ENCODE peak calls at places on chromosomes 3 and 15, in eight cellular contexts. V, K, N, O, J, A, H and M are unnamed samples.

GRCh38 chr15:57921371-57921770 is 144.1 kb downstream of the ALDH1A2 start:
- DNase-seq in V (no peak), K (no peak), N (no peak), O (no peak), J (no peak), A (no peak), H (no peak), M (peak; percentile 72)

GRCh38 chr3:170840291-170840859 is 29.6 kb downstream of the RPL22L1 start:
- DNase-seq in V (no peak), K (no peak), N (no peak), O (no peak), J (peak; percentile 43), A (no peak), H (no peak), M (peak; percentile 78)

GRCh38 chr15:63023351-63023945 is 19.1 kb upstream of the TPM1 start:
- DNase-seq in V (no peak), K (peak; percentile 58), N (no peak), O (no peak), J (peak; percentile 68), A (no peak), H (no peak), M (peak; percentile 49)

GRCh38 chr3:141659821-141660597 is 78.1 kb upstream of the RNF7 start:
- DNase-seq in V (no peak), K (no peak), N (peak; percentile 66), O (peak; percentile 37), J (no peak), A (peak; percentile 83), H (no peak), M (peak; percentile 32)

GRCh38 chr3:60856299-60857046 is 394.8 kb downstream of the FHIT start:
- DNase-seq in V (no peak), K (no peak), N (no peak), O (no peak), J (no peak), A (no peak), H (no peak), M (no peak)

GRCh38 chr3:151169700-151170224 is 33.3 kb downstream of the GPR171 start:
- DNase-seq in V (peak; percentile 14), K (no peak), N (peak; percentile 70), O (no peak), J (no peak), A (no peak), H (no peak), M (no peak)

GRCh38 chr15:87528873-87529272 is 727.7 kb downstream of the NTRK3 start:
- DNase-seq in V (no peak), K (no peak), N (no peak), O (peak; percentile 51), J (no peak), A (no peak), H (no peak), M (peak; percentile 12)

GRCh38 chr15:79171320-79172031 is 80.9 kb upstream of the RASGRF1 start:
- DNase-seq in V (no peak), K (no peak), N (no peak), O (no peak), J (no peak), A (no peak), H (no peak), M (no peak)

GRCh38 chr3:183400352-183400751 is 28.1 kb downstream of the MCF2L2 start:
- DNase-seq in V (no peak), K (no peak), N (no peak), O (no peak), J (no peak), A (peak; percentile 26), H (no peak), M (no peak)

GRCh38 chr3:28624079-28624478 is 275.5 kb upstream of the AZI2 start:
- DNase-seq in V (no peak), K (no peak), N (no peak), O (no peak), J (no peak), A (no peak), H (no peak), M (no peak)

DNA sequence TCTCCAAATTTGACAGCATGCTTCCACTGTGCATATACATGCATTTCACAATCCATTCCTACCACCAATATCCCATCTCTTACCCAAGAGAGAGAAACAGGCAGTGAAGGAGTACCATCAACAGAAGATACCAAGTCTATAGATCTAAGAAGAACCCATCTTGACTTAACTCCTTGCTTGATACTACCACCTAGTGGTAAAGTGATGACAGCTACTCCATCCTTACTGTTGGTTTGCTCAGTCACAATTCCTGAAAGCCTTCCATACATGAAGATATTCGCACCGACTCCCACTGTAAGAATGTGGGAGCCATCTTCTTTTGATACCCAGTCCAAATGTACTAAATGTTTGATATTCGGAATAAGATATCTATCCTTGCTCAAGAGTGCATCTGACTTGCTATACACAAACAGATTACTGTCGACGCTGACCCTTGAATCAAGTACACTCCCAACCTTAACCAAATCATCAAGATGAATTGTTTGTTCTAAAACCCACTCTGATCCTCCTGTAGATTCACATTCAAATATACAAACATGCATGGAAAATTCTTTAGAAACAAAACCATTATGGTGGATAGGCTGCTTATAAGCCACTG is 123.1 kb downstream of the DMXL2 start:
- DNase-seq in V (peak; percentile 55), K (peak; percentile 43), N (no peak), O (peak; percentile 60), J (peak; percentile 3), A (peak; percentile 1), H (peak; percentile 15), M (peak; percentile 53)
- TF ChIP-seq CTCF in V (peak; percentile 75), K (peak; percentile 80), N (no peak), O (peak; percentile 77), J (peak; percentile 68), A (peak; percentile 69), H (peak; percentile 74), M (peak; percentile 76)

DNA sequence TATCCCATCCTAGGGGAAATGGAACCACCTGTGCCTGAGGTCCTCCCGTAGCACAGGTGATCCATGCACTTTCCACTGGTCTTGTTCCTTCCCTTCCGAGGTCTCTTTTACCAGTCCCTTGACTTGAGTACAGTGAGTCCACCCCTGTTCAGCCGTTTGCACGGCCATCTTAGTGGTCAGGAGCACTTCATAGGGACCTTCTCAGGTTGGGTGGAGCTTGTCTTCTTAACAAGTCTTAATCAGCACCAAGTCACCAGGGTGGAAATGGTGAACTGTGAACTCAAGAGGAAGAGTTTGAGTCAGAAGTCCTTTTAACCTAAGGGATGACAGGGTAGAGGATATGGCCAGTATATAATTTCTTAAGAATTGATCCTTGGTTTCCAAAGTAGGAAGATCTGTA is 21.4 kb downstream of the ARL8B start:
- DNase-seq in V (no peak), K (no peak), N (no peak), O (no peak), J (no peak), A (no peak), H (no peak), M (no peak)
- H3K4me3 ChIP-seq in V (no peak overlapping the region), K (no peak overlapping the region), N (no peak overlapping the region), O (no peak overlapping the region), J (no peak overlapping the region), A (no peak overlapping the region), H (no peak overlapping the region), M (no peak overlapping the region)

DNA sequence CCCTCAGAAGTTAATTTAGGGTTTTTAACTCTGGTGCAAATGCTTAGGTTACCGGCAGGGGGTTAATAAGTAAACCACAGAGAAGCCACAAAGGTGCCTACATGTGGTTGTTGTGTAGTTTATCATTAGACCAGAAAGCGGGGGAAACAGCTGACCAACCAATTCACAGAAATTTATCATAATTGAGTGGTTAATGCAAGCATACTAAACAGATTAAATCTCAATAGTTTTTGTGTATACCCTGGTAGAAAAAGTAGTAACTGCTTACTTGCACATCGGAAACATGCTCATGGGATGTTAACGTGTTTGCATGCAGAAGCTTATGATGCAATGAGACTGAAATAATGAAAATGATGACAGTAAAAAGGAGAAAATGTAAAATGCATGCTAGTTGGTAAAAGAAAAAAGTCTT is 316.0 kb downstream of the PTPRG start:
- DNase-seq in V (peak; percentile 74), K (peak; percentile 25), N (no peak), O (no peak), J (peak; percentile 23), A (no peak), H (no peak), M (peak; percentile 59)
- TF ChIP-seq CTCF in V (peak; percentile 35), K (peak; percentile 38), N (no peak), O (no peak), J (peak; percentile 8), A (peak; percentile 12), H (peak; percentile 34), M (peak; percentile 22)

GRCh38 chr3:51671090-51672082 is at the start of gene TEX264:
- DNase-seq in V (peak; percentile 94), K (peak; percentile 77), N (peak; percentile 95), O (peak; percentile 95), J (peak; percentile 25), A (peak; percentile 91), H (no peak), M (peak; percentile 81)
- H3K4me3 ChIP-seq in V (peak within 1 kb of the TSS; percentile 89), K (peak within 1 kb of the TSS; percentile 80), N (peak within 1 kb of the TSS; percentile 89), O (peak within 1 kb of the TSS; percentile 91), J (peak within 1 kb of the TSS; percentile 87), A (peak within 1 kb of the TSS; percentile 63), H (peak within 1 kb of the TSS; percentile 81), M (peak within 1 kb of the TSS; percentile 91)

DNA sequence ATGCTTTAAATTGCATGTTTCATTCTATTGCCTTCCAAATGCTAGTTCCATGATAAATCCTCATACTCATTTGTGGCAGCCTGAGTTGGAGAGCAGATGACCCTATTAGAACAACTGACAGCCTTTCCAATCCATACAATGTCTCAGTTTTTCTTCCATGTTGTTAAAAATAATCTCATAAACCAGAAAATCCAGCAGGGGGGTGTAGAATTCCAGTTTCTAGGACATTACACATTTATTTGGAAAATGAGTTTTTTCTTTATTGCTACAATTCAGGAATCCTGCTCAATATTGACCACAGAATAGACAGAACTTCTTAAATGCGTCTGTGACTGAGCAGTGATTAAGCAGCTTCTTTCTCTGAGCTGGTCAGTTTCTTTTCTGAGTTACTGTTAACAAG is 174.2 kb upstream of the ATP10A start:
- DNase-seq in V (no peak), K (no peak), N (no peak), O (peak; percentile 19), J (no peak), A (no peak), H (no peak), M (no peak)
- TF ChIP-seq CTCF in V (no peak), K (no peak), N (no peak), O (peak; percentile 39), J (peak; percentile 7), A (no peak), H (peak; percentile 26), M (no peak)

DNA sequence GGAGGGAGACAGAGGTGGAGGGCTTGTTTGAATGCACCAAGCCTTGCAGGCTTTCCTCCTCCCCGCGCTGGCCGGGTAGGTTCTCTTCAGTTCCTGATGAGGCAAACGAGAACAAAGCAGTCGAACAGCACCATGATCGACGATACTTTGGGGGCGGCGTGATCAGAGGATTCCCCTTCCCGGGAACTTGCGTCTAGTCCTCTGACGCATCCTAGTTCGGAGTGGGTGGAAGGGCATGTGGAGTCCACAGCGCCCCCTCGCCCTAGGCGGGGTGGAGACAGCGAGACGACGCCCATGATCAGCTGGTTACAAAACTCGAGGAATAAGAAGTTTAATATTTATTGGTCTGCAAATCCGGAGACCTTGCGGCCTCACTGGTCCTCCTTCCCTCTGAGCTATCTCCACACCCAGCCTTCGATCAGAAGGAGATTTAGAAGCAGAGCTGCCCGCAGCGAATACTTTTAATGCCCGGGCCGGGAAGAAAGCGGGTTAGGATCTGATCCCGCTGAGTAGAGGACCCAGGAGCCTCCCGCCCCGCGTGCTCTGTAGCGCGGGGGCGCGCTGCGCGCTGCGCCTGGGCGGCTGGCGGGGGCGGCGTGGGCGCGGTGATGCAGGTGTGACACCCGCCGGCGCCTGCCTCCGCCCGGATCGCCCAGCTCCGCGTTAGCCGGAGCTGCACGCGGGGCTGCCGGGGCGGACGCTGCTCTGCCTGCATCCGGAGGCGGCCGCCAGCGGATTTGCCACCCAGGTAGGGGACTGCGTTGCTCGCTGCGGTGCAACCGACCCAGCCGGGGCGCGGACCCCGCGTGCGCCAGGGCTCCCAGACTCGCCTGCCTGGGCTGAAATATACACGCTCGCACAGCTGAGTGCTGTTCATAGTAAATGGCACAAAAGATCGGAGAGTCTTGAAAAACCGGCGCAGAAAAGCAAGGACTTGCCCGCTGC is at the start of gene SV2B:
- DNase-seq in V (peak; percentile 66), K (no peak), N (no peak), O (peak; percentile 28), J (no peak), A (peak; percentile 66), H (no peak), M (peak; percentile 18)
- H3K4me3 ChIP-seq in V (peak within 1 kb of the TSS; percentile 83), K (no peak within 1 kb of the TSS), N (peak within 1 kb of the TSS; percentile 67), O (peak within 1 kb of the TSS; percentile 64), J (peak within 1 kb of the TSS; percentile 27), A (peak within 1 kb of the TSS; percentile 28), H (peak within 1 kb of the TSS; percentile 49), M (peak within 1 kb of the TSS; percentile 48)